ENCODE peak calls at places on chromosomes 16 and 17, in six cellular contexts. One of them, this sample, is unnamed. For H3K4me1 and H3K27me3, the result is how much of the 10 kb centered on the place peaks cover.

GRCh38 chr17:77734371-77735050 is 224.0 kb upstream of the TNRC6C start:
- DNase-seq in pancreas: peak
- DNase-seq in mesenchymal stem cell: peak
- DNase-seq in tibial nerve: peak
- DNase-seq in left ventricle myocardium inferior: peak
- DNase-seq in breast epithelium: peak
- DNase-seq in this sample: peak

GRCh38 chr17:46818319-46818928 is at the start of gene WNT3:
- DNase-seq in pancreas: no peak
- DNase-seq in mesenchymal stem cell: no peak
- DNase-seq in tibial nerve: no peak
- DNase-seq in left ventricle myocardium inferior: no peak
- DNase-seq in breast epithelium: no peak
- DNase-seq in this sample: peak

GRCh38 chr17:9324864-9325263 is 250.8 kb downstream of the STX8 start:
- DNase-seq in pancreas: peak
- DNase-seq in mesenchymal stem cell: peak
- DNase-seq in tibial nerve: no peak
- DNase-seq in left ventricle myocardium inferior: no peak
- DNase-seq in breast epithelium: no peak
- DNase-seq in this sample: no peak

GRCh38 chr17:18992454-18993130 is 12.0 kb downstream of the FAM83G start:
- DNase-seq in pancreas: no peak
- DNase-seq in mesenchymal stem cell: no peak
- DNase-seq in tibial nerve: no peak
- DNase-seq in left ventricle myocardium inferior: no peak
- DNase-seq in breast epithelium: no peak
- DNase-seq in this sample: peak

GRCh38 chr17:8868529-8868951 is 1.1 kb upstream of the PIK3R6 start:
- DNase-seq in pancreas: no peak
- DNase-seq in mesenchymal stem cell: no peak
- DNase-seq in tibial nerve: no peak
- DNase-seq in left ventricle myocardium inferior: no peak
- DNase-seq in breast epithelium: no peak
- DNase-seq in this sample: no peak

GRCh38 chr16:24992696-24993095 is 22.5 kb downstream of the ARHGAP17 start:
- DNase-seq in pancreas: no peak
- DNase-seq in mesenchymal stem cell: no peak
- DNase-seq in tibial nerve: no peak
- DNase-seq in left ventricle myocardium inferior: no peak
- DNase-seq in breast epithelium: no peak
- DNase-seq in this sample: no peak

GRCh38 chr16:63883091-63883490 is 1238.8 kb downstream of the CDH11 start:
- DNase-seq in pancreas: no peak
- DNase-seq in mesenchymal stem cell: no peak
- DNase-seq in tibial nerve: no peak
- DNase-seq in left ventricle myocardium inferior: no peak
- DNase-seq in breast epithelium: no peak
- DNase-seq in this sample: no peak

GRCh38 chr16:65120811-65121721 is 797 bp downstream of the CDH11 start:
- DNase-seq in pancreas: no peak
- DNase-seq in mesenchymal stem cell: peak
- DNase-seq in tibial nerve: peak
- DNase-seq in left ventricle myocardium inferior: peak
- DNase-seq in breast epithelium: no peak
- DNase-seq in this sample: no peak

GRCh38 chr16:75108792-75109731 is 7.5 kb downstream of the LDHD start:
- DNase-seq in pancreas: peak
- DNase-seq in mesenchymal stem cell: peak
- DNase-seq in tibial nerve: peak
- DNase-seq in left ventricle myocardium inferior: peak
- DNase-seq in breast epithelium: peak
- DNase-seq in this sample: peak

GRCh38 chr16:57386381-57386951 is 14.2 kb downstream of the CX3CL1 start:
- DNase-seq in pancreas: no peak
- DNase-seq in mesenchymal stem cell: peak
- DNase-seq in tibial nerve: no peak
- DNase-seq in left ventricle myocardium inferior: no peak
- DNase-seq in breast epithelium: no peak
- DNase-seq in this sample: no peak

GRCh38 chr16:72216767-72217166 is 44.8 kb upstream of the PMFBP1 start:
- DNase-seq in pancreas: no peak
- DNase-seq in mesenchymal stem cell: no peak
- DNase-seq in tibial nerve: no peak
- DNase-seq in left ventricle myocardium inferior: no peak
- DNase-seq in breast epithelium: no peak
- DNase-seq in this sample: no peak

GRCh38 chr17:527247-527646 is 174.6 kb upstream of the RPH3AL start:
- DNase-seq in pancreas: no peak
- DNase-seq in mesenchymal stem cell: no peak
- DNase-seq in tibial nerve: no peak
- DNase-seq in left ventricle myocardium inferior: no peak
- DNase-seq in breast epithelium: no peak
- DNase-seq in this sample: no peak

GRCh38 chr17:71187145-71187878 is 933.5 kb upstream of the SOX9 start:
- DNase-seq in pancreas: no peak
- DNase-seq in mesenchymal stem cell: no peak
- DNase-seq in tibial nerve: no peak
- DNase-seq in left ventricle myocardium inferior: no peak
- DNase-seq in breast epithelium: no peak
- DNase-seq in this sample: no peak

GRCh38 chr17:81926451-81927144 is 937 bp downstream of the MAFG start:
- DNase-seq in pancreas: peak
- DNase-seq in mesenchymal stem cell: peak
- DNase-seq in tibial nerve: peak
- DNase-seq in left ventricle myocardium inferior: peak
- DNase-seq in breast epithelium: peak
- DNase-seq in this sample: peak

GRCh38 chr16:56270828-56271227 is 79.5 kb downstream of the GNAO1 start:
- DNase-seq in pancreas: no peak
- DNase-seq in mesenchymal stem cell: no peak
- DNase-seq in tibial nerve: no peak
- DNase-seq in left ventricle myocardium inferior: no peak
- DNase-seq in breast epithelium: no peak
- DNase-seq in this sample: no peak

GRCh38 chr17:81043725-81044427 is 8.9 kb downstream of the BAIAP2 start:
- DNase-seq in pancreas: no peak
- DNase-seq in mesenchymal stem cell: peak
- DNase-seq in tibial nerve: no peak
- DNase-seq in left ventricle myocardium inferior: no peak
- DNase-seq in breast epithelium: peak
- DNase-seq in this sample: peak

GRCh38 chr17:29158515-29159275 is 21.5 kb downstream of the MYO18A start:
- DNase-seq in pancreas: no peak
- DNase-seq in mesenchymal stem cell: peak
- DNase-seq in tibial nerve: no peak
- DNase-seq in left ventricle myocardium inferior: no peak
- DNase-seq in breast epithelium: no peak
- DNase-seq in this sample: no peak

GRCh38 chr16:6684076-6684673 is 648.5 kb upstream of the RBFOX1 start:
- DNase-seq in pancreas: no peak
- DNase-seq in mesenchymal stem cell: no peak
- DNase-seq in tibial nerve: no peak
- DNase-seq in left ventricle myocardium inferior: no peak
- DNase-seq in breast epithelium: no peak
- DNase-seq in this sample: no peak

GRCh38 chr16:75820672-75821071 is 94.4 kb upstream of the CPHXL start:
- DNase-seq in pancreas: no peak
- DNase-seq in mesenchymal stem cell: no peak
- DNase-seq in tibial nerve: no peak
- DNase-seq in left ventricle myocardium inferior: no peak
- DNase-seq in breast epithelium: no peak
- DNase-seq in this sample: no peak

GRCh38 chr17:82943339-82943738 is 103.5 kb upstream of the ZNF750 start:
- DNase-seq in pancreas: no peak
- DNase-seq in mesenchymal stem cell: no peak
- DNase-seq in tibial nerve: no peak
- DNase-seq in left ventricle myocardium inferior: peak
- DNase-seq in breast epithelium: no peak
- DNase-seq in this sample: peak

GRCh38 chr17:66655861-66656260 is 179.1 kb upstream of the CACNG5 start:
- DNase-seq in pancreas: no peak
- DNase-seq in mesenchymal stem cell: peak
- DNase-seq in tibial nerve: no peak
- DNase-seq in left ventricle myocardium inferior: no peak
- DNase-seq in breast epithelium: no peak
- DNase-seq in this sample: no peak

GRCh38 chr17:81941484-81942166 is 4.5 kb upstream of the PYCR1 start:
- DNase-seq in pancreas: no peak
- DNase-seq in mesenchymal stem cell: no peak
- DNase-seq in tibial nerve: no peak
- DNase-seq in left ventricle myocardium inferior: peak
- DNase-seq in breast epithelium: no peak
- DNase-seq in this sample: no peak

GRCh38 chr16:22347100-22347820 is 27.2 kb downstream of the CDR2 start:
- DNase-seq in pancreas: no peak
- DNase-seq in mesenchymal stem cell: no peak
- DNase-seq in tibial nerve: no peak
- DNase-seq in left ventricle myocardium inferior: peak
- DNase-seq in breast epithelium: no peak
- DNase-seq in this sample: no peak

GRCh38 chr16:397736-398332 is 835 bp downstream of the NME4 start:
- DNase-seq in pancreas: peak
- DNase-seq in mesenchymal stem cell: peak
- DNase-seq in tibial nerve: peak
- DNase-seq in left ventricle myocardium inferior: peak
- DNase-seq in breast epithelium: peak
- DNase-seq in this sample: peak

GRCh38 chr17:5513610-5514009 is 27.2 kb downstream of the MIS12 start:
- DNase-seq in pancreas: no peak
- DNase-seq in mesenchymal stem cell: no peak
- DNase-seq in tibial nerve: no peak
- DNase-seq in left ventricle myocardium inferior: no peak
- DNase-seq in breast epithelium: no peak
- DNase-seq in this sample: no peak

GRCh38 chr17:73542323-73542722 is 101.9 kb downstream of the SDK2 start:
- DNase-seq in pancreas: no peak
- DNase-seq in mesenchymal stem cell: no peak
- DNase-seq in tibial nerve: no peak
- DNase-seq in left ventricle myocardium inferior: no peak
- DNase-seq in breast epithelium: no peak
- DNase-seq in this sample: no peak

GRCh38 chr17:21285164-21286065 is 904 bp downstream of the MAP2K3 start:
- DNase-seq in pancreas: peak
- DNase-seq in mesenchymal stem cell: peak
- DNase-seq in tibial nerve: no peak
- DNase-seq in left ventricle myocardium inferior: no peak
- DNase-seq in breast epithelium: peak
- DNase-seq in this sample: no peak

GRCh38 chr17:63293310-63293709 is 152.8 kb downstream of the CYB561 start:
- DNase-seq in pancreas: no peak
- DNase-seq in mesenchymal stem cell: peak
- DNase-seq in tibial nerve: no peak
- DNase-seq in left ventricle myocardium inferior: no peak
- DNase-seq in breast epithelium: no peak
- DNase-seq in this sample: no peak

GRCh38 chr17:73401911-73402310 is 90.1 kb upstream of the CDC42EP4 start:
- DNase-seq in pancreas: no peak
- DNase-seq in mesenchymal stem cell: peak
- DNase-seq in tibial nerve: peak
- DNase-seq in left ventricle myocardium inferior: peak
- DNase-seq in breast epithelium: no peak
- DNase-seq in this sample: peak

GRCh38 chr17:18070861-18071340 is 16.8 kb upstream of the DRG2 start:
- DNase-seq in pancreas: no peak
- DNase-seq in mesenchymal stem cell: peak
- DNase-seq in tibial nerve: no peak
- DNase-seq in left ventricle myocardium inferior: no peak
- DNase-seq in breast epithelium: no peak
- DNase-seq in this sample: no peak

GRCh38 chr17:7392696-7393612 is 1.4 kb downstream of the PLSCR3 start:
- DNase-seq in pancreas: no peak
- DNase-seq in mesenchymal stem cell: no peak
- DNase-seq in tibial nerve: no peak
- DNase-seq in left ventricle myocardium inferior: no peak
- DNase-seq in breast epithelium: no peak
- DNase-seq in this sample: no peak

GRCh38 chr16:1762879-1763520 is 8.3 kb downstream of the NME3 start:
- DNase-seq in pancreas: no peak
- DNase-seq in mesenchymal stem cell: no peak
- DNase-seq in tibial nerve: no peak
- DNase-seq in left ventricle myocardium inferior: peak
- DNase-seq in breast epithelium: no peak
- DNase-seq in this sample: no peak
- H3K4me1 ChIP-seq in pancreas: under half
- H3K4me1 ChIP-seq in mesenchymal stem cell: under half
- H3K4me1 ChIP-seq in tibial nerve: under half
- H3K4me1 ChIP-seq in left ventricle myocardium inferior: under half
- H3K4me1 ChIP-seq in breast epithelium: under half
- H3K4me1 ChIP-seq in this sample: under half

GRCh38 chr16:85355515-85355837 is 243.2 kb upstream of the CIBAR2 start:
- DNase-seq in pancreas: no peak
- DNase-seq in mesenchymal stem cell: no peak
- DNase-seq in tibial nerve: no peak
- DNase-seq in left ventricle myocardium inferior: no peak
- DNase-seq in breast epithelium: no peak
- DNase-seq in this sample: no peak
- H3K27me3 ChIP-seq in pancreas: under half
- H3K27me3 ChIP-seq in mesenchymal stem cell: under half
- H3K27me3 ChIP-seq in tibial nerve: under half
- H3K27me3 ChIP-seq in left ventricle myocardium inferior: under half
- H3K27me3 ChIP-seq in breast epithelium: under half
- H3K27me3 ChIP-seq in this sample: under half

GRCh38 chr16:16064874-16065384 is 115.5 kb downstream of the ABCC1 start:
- DNase-seq in pancreas: no peak
- DNase-seq in mesenchymal stem cell: no peak
- DNase-seq in tibial nerve: no peak
- DNase-seq in left ventricle myocardium inferior: no peak
- DNase-seq in breast epithelium: no peak
- DNase-seq in this sample: no peak
- H3K4me1 ChIP-seq in pancreas: under half
- H3K4me1 ChIP-seq in mesenchymal stem cell: under half
- H3K4me1 ChIP-seq in tibial nerve: under half
- H3K4me1 ChIP-seq in left ventricle myocardium inferior: under half
- H3K4me1 ChIP-seq in breast epithelium: under half
- H3K4me1 ChIP-seq in this sample: under half

GRCh38 chr17:48542114-48542955 is 2.6 kb downstream of the HOXB2 start:
- DNase-seq in pancreas: no peak
- DNase-seq in mesenchymal stem cell: peak
- DNase-seq in tibial nerve: no peak
- DNase-seq in left ventricle myocardium inferior: no peak
- DNase-seq in breast epithelium: no peak
- DNase-seq in this sample: no peak
- H3K27me3 ChIP-seq in pancreas: under half
- H3K27me3 ChIP-seq in mesenchymal stem cell: under half
- H3K27me3 ChIP-seq in tibial nerve: half or more
- H3K27me3 ChIP-seq in left ventricle myocardium inferior: half or more
- H3K27me3 ChIP-seq in breast epithelium: under half
- H3K27me3 ChIP-seq in this sample: half or more

GRCh38 chr17:43938838-43939182 is 3.5 kb downstream of the PPY start:
- DNase-seq in pancreas: no peak
- DNase-seq in mesenchymal stem cell: no peak
- DNase-seq in tibial nerve: no peak
- DNase-seq in left ventricle myocardium inferior: no peak
- DNase-seq in breast epithelium: no peak
- DNase-seq in this sample: no peak
- H3K4me1 ChIP-seq in pancreas: under half
- H3K4me1 ChIP-seq in mesenchymal stem cell: under half
- H3K4me1 ChIP-seq in tibial nerve: under half
- H3K4me1 ChIP-seq in left ventricle myocardium inferior: under half
- H3K4me1 ChIP-seq in breast epithelium: under half
- H3K4me1 ChIP-seq in this sample: under half